ENCODE peak calls at places on chromosomes 12 and 14, in four cellular contexts. I, U, K and G are unnamed samples.

GRCh38 chr12:117590386-117590785 is 229.0 kb upstream of the NOS1 start:
- DNase-seq in I (no peak), U (no peak), K (no peak), G (no peak)

GRCh38 chr12:33439587-33440011 is at the start of gene SYT10:
- DNase-seq in I (no peak), U (no peak), K (no peak), G (peak; percentile 74)

GRCh38 chr12:77777274-77777673 is 53.4 kb upstream of the NAV3 start:
- DNase-seq in I (no peak), U (no peak), K (no peak), G (no peak)

GRCh38 chr14:69037790-69038448 is 58.8 kb upstream of the ACTN1 start:
- DNase-seq in I (no peak), U (no peak), K (no peak), G (no peak)

GRCh38 chr12:104682790-104683279 is 226.1 kb downstream of the CHST11 start:
- DNase-seq in I (peak; percentile 39), U (peak; percentile 70), K (no peak), G (no peak)

GRCh38 chr12:6866920-6867406 is 368 bp upstream of the TPI1 start:
- DNase-seq in I (no peak), U (no peak), K (peak; percentile 38), G (no peak)

GRCh38 chr14:100476012-100476822 is 111.0 kb downstream of the BEGAIN start:
- DNase-seq in I (no peak), U (no peak), K (peak; percentile 42), G (no peak)

GRCh38 chr14:95835331-95835730 is 41.3 kb upstream of the TUNAR start:
- DNase-seq in I (no peak), U (no peak), K (no peak), G (no peak)

GRCh38 chr14:105166571-105167302 is 1.8 kb downstream of the JAG2 start:
- DNase-seq in I (no peak), U (no peak), K (no peak), G (no peak)

GRCh38 chr12:76948895-76949294 is 70.1 kb upstream of the CSRP2 start:
- DNase-seq in I (no peak), U (no peak), K (no peak), G (no peak)

GRCh38 chr12:99910342-99910741 is 74.4 kb downstream of the ANKS1B start:
- DNase-seq in I (no peak), U (no peak), K (no peak), G (no peak)

DNA sequence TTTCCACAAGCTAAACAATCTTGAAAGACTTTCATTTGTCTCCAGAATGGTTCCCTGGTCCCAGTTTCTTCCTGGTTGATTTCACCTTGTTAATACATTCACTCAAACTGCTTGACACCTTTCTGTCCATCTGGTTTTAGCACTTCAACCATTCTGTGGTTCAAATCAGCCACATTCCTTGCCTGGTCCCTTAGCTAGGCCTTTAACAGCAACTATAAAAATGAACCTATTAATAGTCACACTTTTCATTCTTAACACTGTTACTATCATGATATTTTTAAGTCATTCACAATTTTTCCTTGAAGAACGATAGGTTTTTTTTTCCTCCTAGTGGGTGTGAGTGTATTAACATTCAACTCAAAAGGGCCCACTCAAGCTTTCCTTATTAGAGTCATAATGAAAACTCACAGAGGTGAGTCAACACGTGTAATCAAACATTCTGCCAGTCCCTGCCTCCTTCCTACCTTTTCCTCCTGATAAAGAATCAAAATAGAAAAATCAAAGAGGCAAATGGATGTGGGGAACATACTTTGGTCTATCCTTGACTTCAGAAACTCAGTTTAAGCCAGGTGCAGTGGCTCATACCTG is 34.4 kb upstream of the CCNT1 start:
- DNase-seq in I (no peak), U (no peak), K (no peak), G (no peak)
- TF ChIP-seq CTCF in I (no peak), U (no peak), K (no peak), G (no peak)

DNA sequence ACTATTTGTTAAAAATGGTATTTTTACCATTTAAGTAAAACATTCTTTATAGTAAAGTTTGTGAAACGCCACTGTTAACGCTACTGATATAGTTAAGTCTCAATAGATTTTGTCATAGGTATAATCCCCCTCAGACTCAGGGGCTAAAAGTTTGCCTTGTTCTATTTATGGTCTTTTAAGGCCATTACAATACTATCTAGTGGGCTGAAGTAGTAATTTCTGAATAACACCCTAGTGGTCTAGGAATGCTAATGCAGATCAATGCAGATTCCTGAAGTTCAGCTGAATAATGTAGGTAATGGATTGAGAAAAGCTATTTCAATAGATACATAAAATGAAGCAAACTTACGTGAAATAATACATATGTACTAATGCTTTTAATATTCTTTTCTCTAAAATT is 989.3 kb upstream of the NOVA1 start:
- DNase-seq in I (no peak), U (no peak), K (no peak), G (no peak)
- TF ChIP-seq CTCF in I (no peak), U (no peak), K (no peak), G (peak; percentile 24)

GRCh38 chr14:55864890-55865655 is 253.1 kb upstream of the PELI2 start:
- DNase-seq in I (no peak), U (no peak), K (no peak), G (no peak)
- TF ChIP-seq CTCF in I (no peak), U (no peak), K (no peak), G (no peak)

GRCh38 chr12:69633061-69633460 is 22.4 kb upstream of the LRRC10 start:
- DNase-seq in I (no peak), U (no peak), K (no peak), G (no peak)

DNA sequence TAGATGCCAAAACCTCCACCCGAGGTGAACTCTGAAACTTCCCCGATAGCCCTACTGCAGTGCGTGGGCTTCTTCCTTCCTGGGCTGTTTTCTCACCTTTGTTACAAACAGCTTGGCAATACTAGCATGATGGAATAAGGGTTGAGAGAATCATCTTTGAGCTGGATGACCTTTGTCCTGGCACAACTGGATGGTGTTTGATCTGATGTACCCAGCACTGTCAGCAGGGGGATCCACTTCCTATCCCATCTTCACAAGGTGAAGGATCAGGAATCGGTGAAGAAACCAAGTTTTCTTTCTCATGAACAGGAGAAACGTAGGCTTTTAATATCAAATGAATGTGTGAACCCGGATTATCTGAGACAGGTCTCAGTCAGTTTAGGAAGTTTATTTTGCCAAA is 19.5 kb upstream of the LRRC10 start:
- DNase-seq in I (no peak), U (no peak), K (no peak), G (no peak)
- TF ChIP-seq CTCF in I (no peak), U (no peak), K (no peak), G (peak; percentile 32)

GRCh38 chr14:63457498-63457897 is 85.7 kb downstream of the PPP2R5E start:
- DNase-seq in I (no peak), U (no peak), K (no peak), G (peak; percentile 4)
- TF ChIP-seq CTCF in I (no peak), U (no peak), K (no peak), G (no peak)

DNA sequence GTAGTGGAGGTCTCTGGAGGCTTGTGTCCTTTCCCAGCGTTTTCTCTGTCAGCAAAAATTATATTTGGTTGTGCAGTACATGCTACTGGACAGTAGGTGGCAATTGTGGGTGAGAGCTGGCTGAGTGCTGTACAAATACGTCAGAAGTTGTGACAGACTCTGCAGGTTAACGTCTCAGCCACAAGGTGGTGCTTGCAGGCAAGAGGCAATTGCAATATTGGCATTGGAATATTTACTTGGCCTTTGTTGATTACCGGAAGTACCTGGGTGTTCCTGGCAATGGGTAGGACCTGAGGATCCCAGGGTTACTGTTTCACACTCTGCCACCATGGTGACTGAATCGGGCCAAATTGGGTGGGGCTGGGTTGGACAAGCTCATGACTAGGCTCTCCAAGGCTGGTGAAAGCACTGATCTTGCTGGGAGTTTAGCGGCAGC is 333.9 kb upstream of the LMO3 start:
- DNase-seq in I (no peak), U (peak; percentile 62), K (peak; percentile 44), G (peak; percentile 22)
- TF ChIP-seq CTCF in I (no peak), U (peak; percentile 51), K (peak; percentile 47), G (peak; percentile 59)

GRCh38 chr14:87332001-87332400 is 661.0 kb downstream of the GALC start:
- DNase-seq in I (no peak), U (no peak), K (no peak), G (no peak)

DNA sequence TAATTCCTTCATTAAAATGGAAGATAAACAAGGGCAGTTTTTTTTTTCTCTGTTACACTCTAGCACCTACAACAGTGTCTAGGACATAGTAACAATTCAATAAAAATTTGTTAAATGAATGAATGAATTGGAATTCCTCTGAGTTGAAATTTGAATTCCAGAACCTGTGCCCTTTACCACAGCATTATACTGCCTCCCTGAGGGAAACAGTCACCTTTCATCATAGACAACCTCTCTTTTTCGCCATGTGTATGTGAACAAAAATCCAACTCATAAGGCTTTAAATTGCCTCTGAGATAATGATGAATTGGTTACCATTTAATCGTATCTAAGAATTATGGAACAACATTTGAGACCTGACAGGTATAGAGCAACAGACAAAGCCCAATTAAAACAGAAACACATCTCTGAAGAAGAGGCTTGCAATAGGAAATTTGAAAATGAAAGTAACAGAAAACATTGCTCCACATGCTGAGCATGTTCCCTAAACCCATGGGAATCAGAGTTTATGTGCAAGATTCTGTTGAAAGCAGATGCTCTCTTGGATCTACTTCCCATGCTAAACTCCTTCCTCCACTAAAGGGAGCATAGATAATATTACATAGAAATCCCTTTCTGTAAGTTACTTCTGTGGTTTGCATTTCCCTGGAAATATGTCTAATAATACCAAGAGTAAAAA is 657.8 kb downstream of the GALC start:
- DNase-seq in I (no peak), U (no peak), K (no peak), G (no peak)
- TF ChIP-seq CTCF in I (no peak), U (no peak), K (no peak), G (no peak)

DNA sequence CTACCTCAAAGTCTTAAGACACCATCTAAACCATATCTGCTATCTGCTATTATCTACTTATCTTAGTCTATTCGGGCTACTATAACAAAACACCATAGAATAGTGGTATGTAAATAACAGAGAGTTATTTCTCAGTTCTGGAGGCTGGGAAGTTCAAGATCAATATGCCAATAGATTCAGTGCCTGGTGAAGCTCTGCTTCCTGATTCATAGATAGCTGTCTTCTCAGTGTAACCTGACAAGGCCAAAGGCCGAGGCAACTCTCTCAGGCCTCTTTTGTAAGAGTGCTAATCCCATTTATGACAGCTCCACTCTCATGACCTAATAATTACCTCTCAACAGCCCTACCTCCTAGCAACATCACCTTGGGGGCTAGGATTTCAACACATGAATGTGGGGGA is 297.7 kb downstream of the FOXG1 start:
- DNase-seq in I (no peak), U (no peak), K (no peak), G (no peak)
- TF ChIP-seq CTCF in I (no peak), U (no peak), K (no peak), G (no peak)